ENCODE peak calls at places on chromosomes 5 and 9, in eight cellular contexts. S, P, B, I, T, X, G and J are unnamed samples.

GRCh38 chr5:77170-77501 is 14.8 kb upstream of the PLEKHG4B start:
- DNase-seq in S (no peak), P (no peak), B (no peak), I (no peak), T (no peak), X (no peak), G (no peak), J (no peak)

GRCh38 chr9:115671236-115671770 is 482.3 kb upstream of the PAPPA start:
- DNase-seq in S (no peak), P (no peak), B (no peak), I (no peak), T (no peak), X (no peak), G (no peak), J (no peak)

GRCh38 chr9:75071530-75072122 is 16.3 kb downstream of the NMRK1 start:
- DNase-seq in S (peak), P (no peak), B (no peak), I (no peak), T (no peak), X (no peak), G (no peak), J (no peak)

GRCh38 chr5:59296317-59297264 is 596.9 kb downstream of the PDE4D start:
- DNase-seq in S (no peak), P (no peak), B (no peak), I (peak), T (no peak), X (no peak), G (peak), J (no peak)

GRCh38 chr9:129285382-129285781 is 107.3 kb upstream of the IER5L start:
- DNase-seq in S (no peak), P (no peak), B (no peak), I (no peak), T (no peak), X (no peak), G (no peak), J (no peak)

GRCh38 chr5:23035555-23036090 is 182.5 kb upstream of the CDH12 start:
- DNase-seq in S (no peak), P (no peak), B (no peak), I (no peak), T (no peak), X (no peak), G (no peak), J (no peak)

GRCh38 chr5:108148715-108149139 is 233.2 kb downstream of the FBXL17 start:
- DNase-seq in S (no peak), P (no peak), B (no peak), I (no peak), T (no peak), X (no peak), G (peak), J (no peak)

GRCh38 chr9:76044420-76044819 is 153.9 kb downstream of the PCSK5 start:
- DNase-seq in S (no peak), P (no peak), B (no peak), I (no peak), T (no peak), X (no peak), G (no peak), J (no peak)

GRCh38 chr9:122551371-122551770 is 1.5 kb upstream of the OR1N2 start:
- DNase-seq in S (no peak), P (no peak), B (no peak), I (no peak), T (no peak), X (no peak), G (no peak), J (no peak)

GRCh38 chr5:1665231-1665630 is 134.4 kb downstream of the MRPL36 start:
- DNase-seq in S (no peak), P (no peak), B (no peak), I (no peak), T (no peak), X (no peak), G (no peak), J (no peak)

GRCh38 chr5:13250450-13251291 is 693.8 kb downstream of the DNAH5 start:
- DNase-seq in S (no peak), P (no peak), B (no peak), I (peak), T (no peak), X (no peak), G (peak), J (no peak)

GRCh38 chr9:135051316-135052038 is 36.0 kb upstream of the OLFM1 start:
- DNase-seq in S (no peak), P (no peak), B (no peak), I (no peak), T (no peak), X (no peak), G (no peak), J (peak)

GRCh38 chr9:128136816-128137793 is 9.6 kb upstream of the PTGES2 start:
- DNase-seq in S (no peak), P (no peak), B (no peak), I (no peak), T (no peak), X (no peak), G (peak), J (no peak)

GRCh38 chr5:175893466-175893865 is 22.1 kb downstream of the CPLX2 start:
- DNase-seq in S (no peak), P (no peak), B (no peak), I (no peak), T (no peak), X (no peak), G (no peak), J (no peak)

GRCh38 chr5:78243639-78244038 is 50.9 kb downstream of the AP3B1 start:
- DNase-seq in S (no peak), P (no peak), B (no peak), I (no peak), T (no peak), X (no peak), G (no peak), J (no peak)

GRCh38 chr5:141850183-141850768 is 27.9 kb downstream of the PCDH1 start:
- DNase-seq in S (peak), P (peak), B (no peak), I (peak), T (no peak), X (peak), G (peak), J (no peak)

GRCh38 chr5:83523926-83524325 is 52.4 kb downstream of the VCAN start:
- DNase-seq in S (no peak), P (no peak), B (no peak), I (no peak), T (no peak), X (no peak), G (no peak), J (no peak)

GRCh38 chr5:1378096-1378495 is 33.2 kb upstream of the CLPTM1L start:
- DNase-seq in S (no peak), P (no peak), B (no peak), I (no peak), T (no peak), X (no peak), G (no peak), J (no peak)

GRCh38 chr5:41956943-41957342 is 31.9 kb downstream of the FBXO4 start:
- DNase-seq in S (no peak), P (no peak), B (no peak), I (no peak), T (no peak), X (no peak), G (no peak), J (no peak)

GRCh38 chr9:135500071-135500524 is 384 bp upstream of the MRPS2 start:
- DNase-seq in S (no peak), P (no peak), B (no peak), I (peak), T (no peak), X (no peak), G (peak), J (no peak)

GRCh38 chr5:116734717-116735072 is 160.1 kb upstream of the SEMA6A start:
- DNase-seq in S (no peak), P (no peak), B (no peak), I (no peak), T (no peak), X (no peak), G (no peak), J (no peak)

GRCh38 chr5:29811914-29812679 is 1381.4 kb upstream of the CDH6 start:
- DNase-seq in S (no peak), P (no peak), B (no peak), I (peak), T (no peak), X (no peak), G (no peak), J (no peak)

GRCh38 chr9:124602204-124602603 is 95.0 kb upstream of the NR5A1 start:
- DNase-seq in S (no peak), P (no peak), B (no peak), I (no peak), T (no peak), X (no peak), G (no peak), J (no peak)

GRCh38 chr9:124795881-124796415 is 19.0 kb downstream of the OLFML2A start:
- DNase-seq in S (no peak), P (no peak), B (no peak), I (no peak), T (no peak), X (no peak), G (no peak), J (no peak)

GRCh38 chr5:61620660-61621650 is 288.9 kb downstream of the ZSWIM6 start:
- DNase-seq in S (no peak), P (peak), B (no peak), I (no peak), T (no peak), X (peak), G (no peak), J (no peak)

GRCh38 chr5:1208221-1208742 is 6.9 kb downstream of the SLC6A19 start:
- DNase-seq in S (no peak), P (no peak), B (no peak), I (no peak), T (no peak), X (no peak), G (no peak), J (no peak)

GRCh38 chr9:26219961-26220360 is 541.7 kb upstream of the TUSC1 start:
- DNase-seq in S (no peak), P (no peak), B (no peak), I (no peak), T (no peak), X (no peak), G (no peak), J (no peak)

GRCh38 chr5:66066826-66067225 is 77.3 kb upstream of the SREK1 start:
- DNase-seq in S (no peak), P (no peak), B (no peak), I (no peak), T (no peak), X (no peak), G (no peak), J (no peak)

GRCh38 chr5:1791176-1791575 is 8.5 kb downstream of the MRPL36 start:
- DNase-seq in S (no peak), P (no peak), B (no peak), I (no peak), T (no peak), X (no peak), G (no peak), J (no peak)

GRCh38 chr9:111966324-111966723 is 69.7 kb downstream of the UGCG start:
- DNase-seq in S (no peak), P (no peak), B (no peak), I (no peak), T (no peak), X (no peak), G (no peak), J (no peak)

GRCh38 chr5:53601570-53601969 is 41.1 kb downstream of the NDUFS4 start:
- DNase-seq in S (no peak), P (no peak), B (no peak), I (peak), T (no peak), X (no peak), G (no peak), J (no peak)